ENCODE peak calls at places on chromosome 2, in ten cellular contexts. S is heart right ventricle; G is CD8-positive, alpha-beta T cell; Z is ovary; W is heart left ventricle; L is left ventricle myocardium inferior; U is right lobe of liver; H is foreskin keratinocyte; K is GM23338; C is cardiac muscle cell. B is an unnamed sample.
A peak's percentile ranks its signal among the peaks of the same experiment; 100 is the strongest.

GRCh38 chr2:238868616-238869292 is 20.9 kb downstream of the TWIST2 start:
- DNase-seq in K (no peak), S (no peak), W (peak; percentile 62), L (peak; percentile 64), C (peak; percentile 82), U (no peak), H (no peak), Z (peak; percentile 77), G (no peak), B (no peak)

GRCh38 chr2:212037062-212037461 is 501.5 kb downstream of the ERBB4 start:
- DNase-seq in S (no peak), U (no peak), W (no peak), C (no peak), G (no peak), L (no peak), K (no peak), H (no peak), Z (no peak), B (no peak)

GRCh38 chr2:149055751-149056150 is 17.3 kb downstream of the LYPD6B start:
- DNase-seq in U (no peak), L (no peak), W (no peak), K (no peak), S (no peak), H (no peak), Z (no peak), G (no peak), C (no peak), B (no peak)

GRCh38 chr2:98486374-98486981 is 41.8 kb downstream of the INPP4A start:
- DNase-seq in W (no peak), C (no peak), U (no peak), G (no peak), S (no peak), Z (no peak), L (no peak), K (no peak), H (no peak), B (peak; percentile 27)

GRCh38 chr2:1461507-1462390 is 48.5 kb downstream of the TPO start:
- DNase-seq in K (no peak), S (no peak), H (no peak), W (no peak), L (no peak), Z (no peak), G (no peak), C (no peak), U (no peak), B (no peak)

GRCh38 chr2:25279091-25279651 is 62.6 kb downstream of the DNMT3A start:
- DNase-seq in Z (peak; percentile 62), G (no peak), S (peak; percentile 64), C (peak; percentile 47), K (no peak), U (peak; percentile 73), L (peak; percentile 73), H (peak; percentile 79), W (peak; percentile 81), B (no peak)

GRCh38 chr2:96427917-96428316 is 77.2 kb downstream of the NEURL3 start:
- DNase-seq in W (no peak), L (no peak), Z (no peak), G (no peak), S (no peak), C (peak; percentile 23), H (peak; percentile 98), U (no peak), K (no peak), B (no peak)

GRCh38 chr2:31349684-31350083 is 64.9 kb downstream of the XDH start:
- DNase-seq in C (no peak), S (no peak), H (no peak), W (no peak), L (no peak), Z (no peak), G (no peak), K (no peak), U (no peak), B (no peak)

GRCh38 chr2:39530423-39530866 is 93.4 kb upstream of the MAP4K3 start:
- DNase-seq in W (no peak), U (no peak), K (no peak), S (no peak), C (peak; percentile 73), Z (no peak), G (no peak), L (no peak), H (no peak), B (no peak)

GRCh38 chr2:142980246-142981068 is 103.0 kb downstream of the KYNU start:
- DNase-seq in K (peak; percentile 42), H (no peak), Z (no peak), G (no peak), C (peak; percentile 63), U (no peak), S (no peak), W (no peak), L (no peak), B (no peak)

GRCh38 chr2:1664698-1665097 is 79.6 kb downstream of the PXDN start:
- DNase-seq in K (no peak), W (no peak), L (no peak), Z (no peak), H (no peak), U (no peak), G (no peak), S (no peak), C (no peak), B (no peak)

GRCh38 chr2:129396980-129397599 is 582.4 kb upstream of the RAB6C start:
- DNase-seq in S (peak; percentile 16), U (no peak), C (peak; percentile 53), K (peak; percentile 80), G (no peak), W (peak; percentile 31), H (peak; percentile 15), L (no peak), Z (no peak), B (peak; percentile 48)

GRCh38 chr2:233801357-233802131 is 23.4 kb downstream of the MROH2A start:
- DNase-seq in H (peak; percentile 16), Z (peak; percentile 3), K (no peak), W (no peak), U (no peak), C (peak; percentile 32), G (no peak), S (no peak), L (no peak), B (no peak)

DNA sequence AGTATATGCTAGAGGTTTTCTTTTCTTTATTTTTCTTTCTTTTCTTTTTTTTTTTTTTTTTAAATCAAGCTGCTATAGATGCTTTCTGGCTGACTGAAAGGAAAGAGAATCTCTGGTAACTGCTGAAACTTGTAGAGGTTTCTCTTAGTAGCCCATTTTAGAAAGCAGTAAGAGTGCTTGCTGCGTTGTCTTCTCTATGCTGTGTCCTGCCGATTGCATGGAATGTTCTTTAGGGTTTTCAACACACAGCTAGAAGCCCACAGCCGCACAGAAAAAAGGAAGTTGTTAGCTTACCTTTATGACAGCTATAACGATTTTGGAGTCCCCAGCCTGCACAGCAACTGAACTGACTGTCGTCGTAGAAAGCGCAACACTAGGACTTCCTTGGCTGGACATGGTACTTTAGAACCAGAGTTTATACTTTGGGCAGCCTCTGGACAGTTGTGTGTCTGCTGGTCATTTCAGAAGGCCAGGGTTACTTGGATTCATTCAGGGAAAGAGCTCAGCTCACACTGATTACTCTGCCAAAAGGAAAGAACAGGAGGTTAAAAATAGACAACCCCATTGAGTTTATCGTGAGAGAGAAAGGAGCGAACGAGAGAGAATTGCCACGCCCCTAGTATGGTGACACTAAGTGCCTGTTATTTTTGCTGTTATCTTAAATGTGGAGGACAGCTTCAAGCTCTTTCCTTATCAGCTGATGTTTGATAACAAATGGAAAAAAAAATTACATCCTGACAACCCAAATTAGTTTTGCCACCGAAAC is at the start of gene CCDC141:
- DNase-seq in K (no peak), G (no peak), S (peak; percentile 72), C (peak; percentile 16), U (no peak), L (no peak), Z (no peak), W (peak; percentile 61), H (no peak), B (no peak)
- H3K27ac ChIP-seq in K (peak within 1 kb of the TSS; percentile 91), G (peak within 1 kb of the TSS; percentile 67), S (peak within 1 kb of the TSS; percentile 88), C (peak within 1 kb of the TSS; percentile 99), U (no peak within 1 kb of the TSS), L (peak within 1 kb of the TSS; percentile 91), Z (no peak within 1 kb of the TSS), W (peak within 1 kb of the TSS; percentile 71), H (no peak within 1 kb of the TSS), B (no peak within 1 kb of the TSS)

DNA sequence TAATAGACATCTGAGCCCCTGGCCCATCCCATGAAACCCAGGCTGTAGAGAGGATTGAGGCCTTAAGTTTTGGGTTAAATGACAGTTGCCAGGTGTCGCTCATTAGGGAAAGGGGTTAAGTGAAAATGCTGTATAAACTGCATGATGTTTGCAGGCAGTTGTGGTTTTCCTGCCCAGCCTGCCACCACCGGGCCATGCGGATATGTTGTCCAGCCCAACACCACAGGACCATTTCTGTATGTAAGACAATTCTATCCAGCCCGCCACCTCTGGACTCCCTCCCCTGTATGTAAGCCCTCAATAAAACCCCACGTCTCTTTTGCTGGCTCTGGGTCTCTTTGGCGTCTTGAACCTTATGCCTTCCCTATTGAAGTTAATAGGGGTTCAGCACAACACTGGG is 110.7 kb downstream of the XRCC5 start:
- DNase-seq in L (no peak), K (no peak), W (no peak), U (no peak), S (no peak), C (no peak), G (no peak), Z (no peak), H (no peak), B (no peak)
- H3K4me1 ChIP-seq in L (peaks cover 17% of the 10 kb centered on the region), K (no peaks in the 10 kb centered on the region), W (peaks cover 10% of the 10 kb centered on the region), U (no peaks in the 10 kb centered on the region), S (peaks cover 4% of the 10 kb centered on the region), C (no peaks in the 10 kb centered on the region), G (no peaks in the 10 kb centered on the region), Z (peaks cover 2% of the 10 kb centered on the region), H (peaks cover 31% of the 10 kb centered on the region), B (no peaks in the 10 kb centered on the region)

GRCh38 chr2:127453392-127454171 is 35.4 kb downstream of the PROC start:
- DNase-seq in W (no peak), L (no peak), S (no peak), Z (no peak), H (no peak), K (peak; percentile 51), G (no peak), C (peak; percentile 21), U (no peak), B (no peak)
- TF ChIP-seq CTCF in W (no peak), L (peak; percentile 36), S (no peak), Z (no peak), H (peak; percentile 52), K (peak; percentile 76), G (no peak), C (peak; percentile 28), U (peak; percentile 40), B (no peak)

GRCh38 chr2:73986085-73986680 is 1.5 kb downstream of the TET3 start:
- DNase-seq in S (no peak), W (no peak), Z (no peak), U (no peak), G (no peak), H (no peak), L (no peak), C (no peak), K (no peak), B (no peak)
- H3K27ac ChIP-seq in S (no peak overlapping the region), W (peak overlapping the region; percentile 54), Z (no peak overlapping the region), U (no peak overlapping the region), G (peak overlapping the region; percentile 37), H (no peak overlapping the region), L (peak overlapping the region; percentile 63), C (no peak overlapping the region), K (no peak overlapping the region), B (no peak overlapping the region)